ENCODE peak calls at places on chromosomes 16 and 17, in four cellular contexts. P is K562, Y is GM12878, G is upper lobe of left lung. Q is an unnamed sample.

GRCh38 chr16:24145927-24146326 is 110.2 kb upstream of the CACNG3 start:
- ATAC-seq in P (no peak), Y (no peak), G (no peak), Q (no peak)

GRCh38 chr16:88836791-88837190 is 20.0 kb downstream of the GALNS start:
- ATAC-seq in P (no peak), Y (no peak), G (no peak), Q (no peak)

GRCh38 chr16:54939537-54940278 is 9.0 kb downstream of the IRX5 start:
- ATAC-seq in P (peak; percentile 80), Y (no peak), G (no peak), Q (no peak)

GRCh38 chr17:60256174-60256573 is 106.4 kb downstream of the CA4 start:
- ATAC-seq in P (no peak), Y (no peak), G (no peak), Q (no peak)

GRCh38 chr16:15494231-15494630 is 59.8 kb downstream of the BMERB1 start:
- ATAC-seq in P (no peak), Y (no peak), G (no peak), Q (peak; percentile 65)

GRCh38 chr17:76384987-76385891 is 830 bp downstream of the SPHK1 start:
- ATAC-seq in P (peak; percentile 52), Y (peak; percentile 9), G (no peak), Q (peak; percentile 39)

GRCh38 chr16:370980-371728 is 816 bp upstream of the MRPL28 start:
- ATAC-seq in P (peak; percentile 58), Y (peak; percentile 10), G (no peak), Q (no peak)

GRCh38 chr17:32513579-32513978 is 26.8 kb downstream of the CDK5R1 start:
- ATAC-seq in P (no peak), Y (no peak), G (no peak), Q (no peak)

GRCh38 chr17:9948967-9949366 is 43.9 kb upstream of the RCVRN start:
- ATAC-seq in P (no peak), Y (no peak), G (no peak), Q (peak; percentile 46)

GRCh38 chr17:68603027-68603426 is 1.9 kb upstream of the FAM20A start:
- ATAC-seq in P (no peak), Y (no peak), G (no peak), Q (peak; percentile 21)

GRCh38 chr16:3047387-3047720 is 993 bp downstream of the MMP25 start:
- ATAC-seq in P (no peak), Y (no peak), G (no peak), Q (no peak)

GRCh38 chr17:36675786-36676185 is 74.4 kb downstream of the MRM1 start:
- ATAC-seq in P (no peak), Y (no peak), G (no peak), Q (no peak)

GRCh38 chr17:50056961-50057330 is 1.0 kb downstream of the ITGA3 start:
- ATAC-seq in P (no peak), Y (peak; percentile 23), G (no peak), Q (no peak)

GRCh38 chr16:22721497-22722100 is 92.4 kb upstream of the HS3ST2 start:
- ATAC-seq in P (no peak), Y (no peak), G (peak; percentile 30), Q (no peak)

GRCh38 chr17:76633628-76634328 is 9.8 kb downstream of the ST6GALNAC1 start:
- ATAC-seq in P (no peak), Y (no peak), G (no peak), Q (no peak)

GRCh38 chr17:74245818-74246204 is 28.2 kb upstream of the DNAI2 start:
- ATAC-seq in P (no peak), Y (no peak), G (no peak), Q (no peak)

GRCh38 chr17:78459696-78460095 is 81.2 kb downstream of the PGS1 start:
- ATAC-seq in P (no peak), Y (no peak), G (no peak), Q (no peak)

DNA sequence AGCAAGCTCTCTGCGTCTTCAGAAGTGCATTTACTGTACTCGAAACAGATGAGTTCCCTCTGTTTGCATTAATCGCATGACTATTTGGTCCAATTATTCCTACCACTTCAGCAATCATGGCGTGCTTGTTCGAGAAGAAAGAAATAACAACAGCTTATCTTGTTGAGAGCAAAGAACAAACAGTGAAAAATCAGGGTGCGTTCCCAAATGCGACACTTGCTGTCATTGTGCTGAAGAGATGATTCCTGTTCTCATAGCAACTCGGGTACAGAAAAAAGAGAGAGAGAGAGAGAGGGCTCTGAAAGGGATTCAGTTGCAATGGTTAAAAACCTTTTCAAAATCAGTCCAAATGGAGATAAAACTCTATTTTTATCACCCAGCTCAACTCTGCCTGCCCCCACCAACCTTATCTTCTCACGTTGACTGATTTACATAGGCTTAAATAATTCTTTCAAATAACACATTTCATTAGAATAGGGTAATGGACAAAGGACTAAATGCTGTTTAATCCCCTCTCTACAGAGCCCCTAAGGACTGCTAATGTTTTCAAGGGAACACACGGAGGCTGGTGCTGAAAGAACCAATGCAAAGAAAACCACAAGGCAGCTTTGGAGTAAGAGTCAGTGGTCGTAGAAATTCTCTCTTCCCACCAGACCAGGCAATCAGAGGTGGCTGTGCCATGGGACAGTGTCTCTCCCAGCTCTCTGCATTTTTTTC is 445.6 kb upstream of the MAF start:
- ATAC-seq in P (no peak), Y (no peak), G (no peak), Q (no peak)
- TF ChIP-seq POLR2AphosphoS5 in P (no peak), Y (no peak), G (no peak), Q (no peak)

DNA sequence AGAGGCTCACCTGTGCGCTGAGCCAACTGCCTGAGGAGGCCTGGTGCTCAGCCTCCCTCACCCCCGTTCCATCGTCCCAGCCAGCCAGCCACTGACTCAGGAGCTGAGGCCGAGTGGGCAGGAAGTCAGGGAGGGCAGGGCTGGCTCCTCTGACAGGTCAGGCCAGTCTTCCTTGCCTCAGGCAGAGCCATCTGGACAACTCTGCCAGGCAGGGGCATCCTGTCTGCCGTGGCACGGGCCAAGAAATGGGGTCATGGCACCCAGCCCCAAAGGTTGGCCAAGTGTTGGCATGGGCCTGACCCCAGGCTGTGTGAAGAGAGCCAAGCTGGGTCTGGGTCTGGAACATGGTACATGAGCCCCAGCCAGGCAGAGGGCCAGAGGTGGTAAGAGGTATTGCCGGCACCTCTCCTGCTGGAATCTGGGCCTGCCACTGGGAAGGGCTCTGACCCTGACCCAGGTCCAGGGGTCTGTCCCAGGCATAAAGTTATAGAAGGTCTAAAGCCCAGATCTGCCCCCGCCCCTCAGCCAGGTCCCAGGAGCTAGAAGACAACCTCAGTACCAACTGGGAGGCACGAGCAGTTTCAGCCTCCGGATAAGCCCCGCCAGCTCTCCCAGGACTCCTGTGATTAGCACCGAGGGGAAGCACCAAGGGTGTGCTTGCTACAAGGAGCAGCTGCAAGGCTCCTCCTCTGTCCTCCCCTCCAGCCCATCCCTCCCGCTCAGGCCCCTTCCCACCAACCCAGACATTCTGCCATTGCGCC is 2.5 kb upstream of the VASN start:
- ATAC-seq in P (no peak), Y (no peak), G (no peak), Q (no peak)
- TF ChIP-seq EP300 in P (no peak), Y (no peak), G (no peak), Q (no peak)

GRCh38 chr16:11915644-11916523 is at the start of gene GSPT1:
- ATAC-seq in P (peak; percentile 93), Y (peak; percentile 89), G (peak; percentile 98), Q (peak; percentile 96)
- TF ChIP-seq CTCF in P (no peak), Y (peak; percentile 16), G (peak; percentile 48), Q (no peak)

GRCh38 chr17:57874058-57874419 is 24.2 kb upstream of the MRPS23 start:
- ATAC-seq in P (no peak), Y (no peak), G (no peak), Q (no peak)

GRCh38 chr17:57876023-57876865 is 26.4 kb upstream of the MRPS23 start:
- ATAC-seq in P (no peak), Y (peak; percentile 46), G (no peak), Q (no peak)

GRCh38 chr17:57876866-57877237 is 27.0 kb upstream of the MRPS23 start:
- ATAC-seq in P (no peak), Y (no peak), G (no peak), Q (no peak)

GRCh38 chr17:57874434-57875108 is 24.7 kb upstream of the MRPS23 start:
- ATAC-seq in P (no peak), Y (peak; percentile 50), G (peak; percentile 47), Q (peak; percentile 79)

GRCh38 chr17:57875109-57876022 is 25.5 kb upstream of the MRPS23 start:
- ATAC-seq in P (peak; percentile 58), Y (no peak), G (peak; percentile 94), Q (peak; percentile 92)
- TF ChIP-seq POLR2AphosphoS5 in P (no peak), Y (no peak), G (peak; percentile 40), Q (peak; percentile 96)

GRCh38 chr17:63354251-63354650 is 91.9 kb downstream of the CYB561 start:
- ATAC-seq in P (no peak), Y (no peak), G (no peak), Q (no peak)

GRCh38 chr17:63356275-63356905 is 89.7 kb downstream of the CYB561 start:
- ATAC-seq in P (no peak), Y (no peak), G (no peak), Q (peak; percentile 48)

GRCh38 chr17:63358956-63359355 is 87.2 kb downstream of the CYB561 start:
- ATAC-seq in P (no peak), Y (no peak), G (no peak), Q (no peak)

GRCh38 chr17:63361182-63361581 is 84.9 kb downstream of the CYB561 start:
- ATAC-seq in P (no peak), Y (no peak), G (no peak), Q (no peak)

GRCh38 chr17:63358111-63358839 is 87.8 kb downstream of the CYB561 start:
- ATAC-seq in P (no peak), Y (no peak), G (no peak), Q (no peak)
- TF ChIP-seq EP300 in P (no peak), Y (no peak), G (no peak), Q (no peak)

DNA sequence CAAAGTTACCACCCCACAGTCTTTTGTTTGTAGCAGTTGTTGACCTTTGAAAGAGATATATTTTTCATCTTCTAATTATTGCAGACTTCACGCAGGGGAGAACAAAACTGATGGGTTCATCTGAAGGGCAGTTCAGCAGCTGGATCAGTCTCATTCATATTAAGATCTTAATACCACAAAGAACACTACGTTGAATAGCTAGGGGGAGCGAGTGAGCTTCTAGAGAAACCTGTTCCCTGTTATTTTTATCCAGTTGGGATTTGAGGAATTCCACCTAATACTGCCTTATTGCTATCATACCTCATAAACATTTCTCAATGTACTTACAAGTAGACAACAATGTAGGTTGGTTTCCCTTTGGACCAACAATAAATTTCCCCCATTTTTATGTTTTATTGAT is 306.1 kb upstream of the KIF2B start:
- ATAC-seq in P (no peak), Y (no peak), G (no peak), Q (no peak)
- TF ChIP-seq CTCF in P (no peak), Y (no peak), G (no peak), Q (no peak)

Q was measured in gastroesophageal sphincter.